ENCODE peak calls at places on chromosomes 12 and 14, in seven cellular contexts. H is GM12892, U is K562, O is breast epithelium, B is HL-60, Q is prostate gland, L is GM12891. Z is an unnamed sample.

GRCh38 chr14:65631040-65631439 is 218.5 kb downstream of the FUT8 start:
- DNase-seq in O (no peak), L (no peak), U (no peak), H (no peak), Q (no peak), B (no peak), Z (no peak)

GRCh38 chr12:13234045-13234641 is 37.6 kb downstream of the EMP1 start:
- DNase-seq in L (no peak), O (no peak), H (no peak), B (peak), Q (peak), U (peak), Z (no peak)

GRCh38 chr12:13471471-13471870 is 274.9 kb downstream of the EMP1 start:
- DNase-seq in O (no peak), Q (no peak), L (no peak), B (no peak), H (no peak), U (no peak), Z (no peak)

GRCh38 chr12:62813031-62813829 is 121.7 kb downstream of the PPM1H start:
- DNase-seq in O (no peak), Q (peak), H (no peak), U (peak), L (no peak), B (peak), Z (peak)

GRCh38 chr12:1593232-1594044 is 943 bp downstream of the FBXL14 start:
- DNase-seq in B (no peak), U (no peak), L (no peak), H (no peak), O (no peak), Q (peak), Z (peak)

GRCh38 chr12:92370828-92371227 is 225.2 kb upstream of the BTG1 start:
- DNase-seq in O (no peak), B (no peak), H (no peak), Q (no peak), L (no peak), U (no peak), Z (no peak)

GRCh38 chr12:1567852-1568251 is 26.5 kb downstream of the FBXL14 start:
- DNase-seq in U (no peak), O (no peak), Q (no peak), L (no peak), H (no peak), B (no peak), Z (no peak)

GRCh38 chr12:46219892-46220655 is 48.8 kb downstream of the SLC38A1 start:
- DNase-seq in Q (no peak), B (no peak), U (peak), O (no peak), L (no peak), H (no peak), Z (no peak)

GRCh38 chr14:90654831-90655276 is 161.4 kb downstream of the TTC7B start:
- DNase-seq in L (no peak), H (no peak), B (no peak), Q (no peak), U (no peak), O (no peak), Z (no peak)

GRCh38 chr12:61538951-61539350 is 721.3 kb upstream of the USP15 start:
- DNase-seq in Q (no peak), H (no peak), L (no peak), B (no peak), O (no peak), U (no peak), Z (no peak)

GRCh38 chr12:124661382-124661781 is 94.0 kb upstream of the NCOR2 start:
- DNase-seq in L (no peak), B (no peak), Q (no peak), O (no peak), U (no peak), H (no peak), Z (no peak)

GRCh38 chr14:67515386-67516079 is 17.6 kb upstream of the PLEKHH1 start:
- DNase-seq in O (no peak), B (no peak), H (peak), L (peak), Q (no peak), U (no peak), Z (peak)

GRCh38 chr14:38838049-38838978 is 264.7 kb downstream of the SEC23A start:
- DNase-seq in O (no peak), Q (no peak), U (no peak), L (no peak), B (no peak), H (no peak), Z (no peak)

GRCh38 chr12:75706786-75707605 is 195.6 kb upstream of the KRR1 start:
- DNase-seq in O (no peak), U (peak), Q (no peak), L (no peak), H (no peak), B (no peak), Z (no peak)

GRCh38 chr12:47223848-47224213 is 144.1 kb upstream of the AMIGO2 start:
- DNase-seq in O (no peak), H (no peak), Q (no peak), U (no peak), L (no peak), B (no peak), Z (no peak)

GRCh38 chr14:77868552-77869300 is 68.8 kb downstream of the ADCK1 start:
- DNase-seq in Q (no peak), B (no peak), L (no peak), U (no peak), O (no peak), H (no peak), Z (no peak)

GRCh38 chr14:63275611-63276010 is 43.1 kb downstream of the GPHB5 start:
- DNase-seq in L (no peak), H (no peak), O (no peak), B (no peak), Q (no peak), U (no peak), Z (no peak)

GRCh38 chr14:75438486-75439080 is 10.8 kb downstream of the JDP2 start:
- DNase-seq in B (no peak), O (no peak), U (no peak), L (no peak), H (no peak), Q (no peak), Z (no peak)

GRCh38 chr14:31442284-31442683 is 15.0 kb downstream of the DTD2 start:
- DNase-seq in B (no peak), O (no peak), L (no peak), H (no peak), U (no peak), Q (no peak), Z (no peak)

GRCh38 chr14:58299665-58300202 is 1.4 kb downstream of the ARID4A start:
- DNase-seq in H (no peak), U (no peak), O (no peak), L (no peak), B (no peak), Q (peak), Z (no peak)

GRCh38 chr14:90883197-90883596 is 67.0 kb upstream of the TTC7B start:
- DNase-seq in B (no peak), L (no peak), O (no peak), H (no peak), Q (no peak), U (no peak), Z (no peak)

GRCh38 chr12:97567619-97568110 is 105.1 kb downstream of the RMST start:
- DNase-seq in O (no peak), B (no peak), H (no peak), L (no peak), U (no peak), Q (no peak), Z (no peak)

GRCh38 chr12:97572220-97572619 is 109.6 kb downstream of the RMST start:
- DNase-seq in O (no peak), U (no peak), Q (no peak), H (no peak), L (no peak), B (no peak), Z (no peak)

GRCh38 chr12:97573901-97574300 is 111.3 kb downstream of the RMST start:
- DNase-seq in H (no peak), B (no peak), U (no peak), L (no peak), Q (no peak), O (no peak), Z (no peak)

DNA sequence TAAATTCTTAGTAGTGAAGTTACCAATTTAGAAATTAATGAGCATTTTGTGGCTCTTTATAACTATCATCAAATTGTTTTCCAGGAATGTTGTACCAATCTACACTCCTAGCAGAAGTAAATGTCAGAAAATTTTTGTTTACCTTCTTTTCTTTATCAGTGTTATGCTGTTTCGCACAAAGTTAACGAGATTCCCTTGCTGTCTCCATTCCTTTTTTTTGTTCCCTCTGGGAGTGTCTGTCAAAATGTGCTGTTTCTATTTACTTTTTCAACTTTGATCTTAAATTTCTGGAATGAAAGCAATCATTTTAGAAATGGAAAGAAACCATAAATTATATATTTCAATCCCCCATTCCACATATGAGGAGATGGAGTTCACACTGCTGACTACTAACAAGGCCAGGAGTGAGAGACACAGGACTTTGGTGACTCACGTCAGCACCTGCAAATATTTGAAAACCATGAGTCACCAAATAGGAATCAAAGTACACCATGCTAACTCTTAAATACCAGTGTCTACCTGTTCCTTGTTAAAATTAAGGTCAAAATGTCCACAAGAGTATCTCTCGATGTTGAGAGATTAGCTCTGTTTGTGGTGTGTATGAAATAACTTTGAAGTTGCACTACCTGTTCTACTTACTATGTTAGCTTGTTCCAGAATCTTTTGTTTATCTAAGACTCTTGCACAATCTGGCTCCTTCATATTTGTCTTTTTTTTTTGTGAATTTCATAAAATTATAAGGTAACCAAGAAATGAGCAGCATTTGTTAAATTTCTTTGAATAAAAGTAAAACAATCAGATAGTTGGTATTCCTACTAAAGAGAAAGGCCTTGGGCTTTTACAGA is 106.0 kb downstream of the RMST start:
- DNase-seq in Q (peak), U (no peak), L (no peak), O (no peak), H (no peak), B (no peak), Z (no peak)
- TF ChIP-seq POLR2AphosphoS5 in Q (peak), U (no peak), L (no peak), O (no peak), H (no peak), B (no peak), Z (no peak)

GRCh38 chr14:76776306-76777251 is 15.3 kb downstream of the VASH1 start:
- DNase-seq in B (peak), Q (no peak), H (no peak), U (peak), L (no peak), O (peak), Z (peak)
- TF ChIP-seq POLR2AphosphoS5 in B (no peak), Q (no peak), H (no peak), U (no peak), L (no peak), O (no peak), Z (no peak)

GRCh38 chr12:6946920-6947374 is 3.1 kb downstream of the C12orf57 start:
- DNase-seq in Q (no peak), B (no peak), L (no peak), H (no peak), O (no peak), U (no peak), Z (no peak)

GRCh38 chr12:6943719-6944380 is at the start of the genes C12orf57 and RNU7-1:
- DNase-seq in B (peak), L (peak), H (no peak), U (peak), O (peak), Q (peak), Z (peak)

GRCh38 chr12:6946033-6946919 is 2.5 kb downstream of the C12orf57 start:
- DNase-seq in B (peak), O (peak), L (no peak), Q (peak), U (peak), H (no peak), Z (peak)

GRCh38 chr12:6944381-6945186 is 762 bp downstream of the C12orf57 start:
- DNase-seq in L (peak), U (peak), B (peak), Q (peak), O (peak), H (peak), Z (peak)

DNA sequence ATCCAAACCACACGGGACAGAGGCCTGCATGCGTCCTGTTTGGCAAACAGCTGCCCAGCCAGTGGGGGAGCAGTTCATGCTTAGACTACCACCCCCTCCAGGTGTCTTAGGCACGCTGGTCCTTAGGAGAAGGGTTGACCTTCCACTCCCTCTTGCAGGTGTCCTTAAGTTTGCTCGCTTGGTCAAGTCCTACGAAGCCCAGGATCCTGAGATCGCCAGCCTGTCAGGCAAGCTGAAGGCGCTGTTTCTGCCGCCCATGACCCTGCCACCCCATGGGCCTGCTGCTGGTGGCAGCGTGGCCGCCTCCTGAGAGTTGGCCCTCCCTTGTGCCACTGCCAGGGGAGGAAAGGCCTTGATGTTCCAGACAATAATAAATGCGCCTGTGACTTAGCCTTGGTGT is 1.8 kb downstream of the C12orf57 start:
- DNase-seq in U (no peak), L (no peak), O (no peak), B (no peak), Q (no peak), H (no peak), Z (peak)
- TF ChIP-seq POLR2AphosphoS5 in U (no peak), L (no peak), O (no peak), B (no peak), Q (no peak), H (no peak), Z (no peak)

DNA sequence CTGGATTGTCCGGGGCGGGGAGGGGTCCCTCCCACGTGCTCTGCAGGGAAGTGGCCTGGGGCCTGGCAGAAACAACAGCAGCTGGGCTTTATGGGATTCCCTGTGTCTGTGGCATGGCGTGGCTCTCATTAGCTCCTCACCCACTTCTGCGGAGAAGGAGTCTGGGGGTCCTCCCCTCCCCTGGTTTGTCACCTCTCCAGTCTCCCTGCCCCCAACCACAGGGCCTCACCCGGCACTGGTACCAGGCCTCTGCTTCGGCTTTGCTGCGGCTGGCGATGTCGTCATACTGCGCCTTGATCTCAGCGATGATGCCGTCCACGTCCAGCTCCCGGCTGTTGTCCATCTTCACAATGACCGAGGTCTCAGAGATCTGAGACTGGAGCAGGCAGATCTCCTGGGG is 6.4 kb downstream of the KRT82 start:
- DNase-seq in O (no peak), L (no peak), B (no peak), H (no peak), Q (no peak), U (no peak), Z (peak)
- TF ChIP-seq POLR2AphosphoS5 in O (no peak), L (no peak), B (no peak), H (no peak), Q (no peak), U (no peak), Z (no peak)

DNA sequence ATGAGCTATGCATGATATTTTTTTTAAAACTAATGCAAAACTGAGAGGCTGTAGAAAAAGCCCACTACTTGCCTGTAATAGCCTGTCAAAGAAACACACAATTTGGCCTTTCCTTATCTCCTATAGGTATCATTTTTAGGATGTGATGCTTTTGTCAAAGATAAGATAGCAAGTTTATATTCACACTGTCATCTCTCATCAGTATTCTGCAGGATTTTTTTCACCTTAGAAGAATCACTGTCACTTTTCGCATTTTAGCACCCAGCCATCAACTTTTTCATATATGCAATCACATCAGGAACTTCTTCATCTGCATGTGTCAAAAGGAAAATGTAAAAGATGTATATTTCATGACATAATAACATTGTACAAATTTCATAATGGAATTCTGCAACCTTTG is 443.0 kb downstream of the C12orf50 start:
- DNase-seq in H (no peak), Q (no peak), U (no peak), L (no peak), O (no peak), B (no peak), Z (no peak)
- TF ChIP-seq POLR2AphosphoS5 in H (no peak), Q (no peak), U (no peak), L (no peak), O (no peak), B (no peak), Z (no peak)

GRCh38 chr12:8697476-8698131 is at the start of gene RIMKLB:
- DNase-seq in O (peak), U (peak), B (peak), Q (peak), H (peak), L (peak), Z (peak)
- TF ChIP-seq POLR2AphosphoS5 in O (peak), U (peak), B (no peak), Q (no peak), H (peak), L (no peak), Z (peak)

GRCh38 chr12:116425256-116426193 is 133.7 kb upstream of the MAP1LC3B2 start:
- DNase-seq in H (no peak), B (no peak), U (no peak), Q (no peak), L (no peak), O (no peak), Z (no peak)

GRCh38 chr12:116423053-116423452 is 136.1 kb upstream of the MAP1LC3B2 start:
- DNase-seq in Q (no peak), L (no peak), U (no peak), B (no peak), O (no peak), H (no peak), Z (no peak)

GRCh38 chr12:116427200-116427932 is 131.8 kb upstream of the MAP1LC3B2 start:
- DNase-seq in U (no peak), H (no peak), Q (no peak), B (no peak), L (no peak), O (no peak), Z (no peak)

GRCh38 chr12:116430911-116431565 is 128.1 kb upstream of the MAP1LC3B2 start:
- DNase-seq in B (no peak), L (no peak), H (no peak), O (no peak), Q (no peak), U (no peak), Z (no peak)

DNA sequence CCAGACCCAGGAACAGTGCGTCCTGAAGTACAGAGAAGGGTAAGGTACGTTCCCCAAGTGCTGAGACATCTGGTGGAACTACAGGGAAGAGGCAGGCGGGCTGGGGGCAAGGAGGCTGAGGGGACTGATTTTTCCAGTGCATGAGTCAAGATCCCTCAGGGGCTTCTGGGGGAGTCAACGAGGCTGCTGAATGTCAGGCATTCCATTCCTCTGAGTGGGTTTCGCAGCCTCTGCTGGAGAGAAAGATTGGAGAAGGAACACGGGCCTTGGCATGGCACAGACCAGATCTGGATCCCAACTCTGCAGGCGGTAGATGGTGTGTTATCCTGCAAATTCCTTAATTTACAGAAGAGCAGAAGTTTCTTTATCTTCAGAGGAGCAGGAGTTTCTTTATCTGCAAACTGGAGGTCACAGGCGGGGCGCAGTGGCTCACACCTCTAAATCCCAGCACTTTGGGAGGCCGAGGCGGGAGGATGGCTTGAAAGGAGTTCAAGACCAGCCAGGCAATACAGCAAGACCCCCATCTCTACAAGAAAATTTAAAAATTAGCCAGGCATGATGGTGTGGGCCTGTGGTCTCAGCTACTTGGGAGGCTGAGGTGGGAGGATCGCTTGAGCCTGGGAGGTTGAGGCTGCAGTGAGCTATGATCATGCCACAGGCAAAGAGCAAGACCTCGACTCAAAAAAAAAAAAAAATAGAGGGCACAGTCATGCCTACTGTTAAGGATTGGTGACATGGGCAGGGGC is 132.6 kb upstream of the MAP1LC3B2 start:
- DNase-seq in H (no peak), U (peak), O (no peak), B (no peak), Q (no peak), L (no peak), Z (no peak)
- TF ChIP-seq POLR2AphosphoS5 in H (no peak), U (peak), O (peak), B (no peak), Q (no peak), L (no peak), Z (no peak)

DNA sequence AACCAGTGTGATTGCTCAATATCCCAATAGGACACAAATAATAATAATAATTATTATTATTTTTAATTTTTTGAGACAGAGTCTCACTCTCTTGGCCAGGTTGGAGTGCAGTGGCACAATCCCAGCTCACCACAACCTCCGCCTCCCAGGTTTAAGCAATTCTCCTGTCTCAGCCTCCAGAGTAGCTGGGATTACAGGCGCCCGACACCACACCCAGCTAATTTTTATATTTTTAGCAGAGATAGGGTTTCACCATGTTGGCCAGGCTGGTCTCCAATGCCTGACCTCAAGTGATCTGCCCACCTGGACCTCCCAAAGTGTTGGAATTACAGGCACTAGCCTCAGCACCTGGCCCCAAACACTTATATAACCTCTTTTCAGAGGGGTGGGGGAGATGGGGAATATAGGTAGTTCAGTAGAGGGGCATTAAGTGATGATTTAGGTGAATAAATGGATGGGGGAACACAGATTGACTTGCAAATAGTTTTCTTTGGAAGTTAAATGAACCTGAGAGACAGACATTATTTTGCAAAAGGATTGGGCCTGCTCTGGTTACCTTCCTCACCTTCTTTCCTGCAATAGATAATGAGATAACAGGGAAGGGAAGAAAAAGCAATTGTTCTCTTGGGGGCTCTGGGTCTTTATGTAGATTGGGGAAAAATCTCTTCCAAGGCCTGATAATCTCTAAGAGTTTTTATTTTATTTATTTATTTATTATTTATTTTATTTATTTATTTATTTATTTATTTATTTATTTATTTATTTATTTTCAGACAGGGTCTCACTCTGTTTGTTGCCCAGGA is 57.7 kb downstream of the RESF1 start:
- DNase-seq in B (no peak), U (no peak), H (no peak), L (no peak), O (no peak), Q (no peak), Z (no peak)
- TF ChIP-seq POLR2AphosphoS5 in B (no peak), U (no peak), H (no peak), L (no peak), O (no peak), Q (no peak), Z (no peak)